ENCODE peak calls at places on chromosomes 12 and 14, in four cellular contexts. H is smooth muscle cell of the brain vasculature, N is NCI-H2029, S is NCI-H226. Z is an unnamed sample.

GRCh38 chr14:37721976-37722659 is 126.7 kb downstream of the TTC6 start:
- DNase-seq in H (no peak), N (no peak), S (no peak), Z (no peak)

GRCh38 chr12:5473076-5473475 is 41.2 kb downstream of the NTF3 start:
- DNase-seq in H (no peak), N (no peak), S (no peak), Z (no peak)

GRCh38 chr12:30822385-30823139 is 67.8 kb upstream of the CAPRIN2 start:
- DNase-seq in H (no peak), N (peak), S (no peak), Z (peak)

GRCh38 chr12:6188954-6189353 is 11.2 kb upstream of the CD9 start:
- DNase-seq in H (no peak), N (no peak), S (no peak), Z (no peak)

GRCh38 chr14:51533877-51534553 is 117.7 kb upstream of the FRMD6 start:
- DNase-seq in H (no peak), N (no peak), S (no peak), Z (no peak)

GRCh38 chr12:97140355-97140754 is 233.3 kb downstream of the NEDD1 start:
- DNase-seq in H (no peak), N (no peak), S (no peak), Z (no peak)

GRCh38 chr12:97404549-97404948 is 58.1 kb upstream of the RMST start:
- DNase-seq in H (no peak), N (peak), S (peak), Z (no peak)

GRCh38 chr14:91980157-91980556 is 32.7 kb upstream of the FBLN5 start:
- DNase-seq in H (no peak), N (no peak), S (peak), Z (no peak)

GRCh38 chr12:108989381-108989780 is 31.5 kb downstream of the SVOP start:
- DNase-seq in H (no peak), N (no peak), S (peak), Z (no peak)

GRCh38 chr14:61042220-61042619 is 61.2 kb downstream of the SLC38A6 start:
- DNase-seq in H (no peak), N (peak), S (no peak), Z (no peak)

GRCh38 chr12:120453977-120454376 is 7.7 kb downstream of the GATC start:
- DNase-seq in H (no peak), N (no peak), S (no peak), Z (no peak)

Z was measured in vagina.